ENCODE peak calls at places on chromosomes 5 and 9, in ten cellular contexts. T is GM12865, V is activated T-cell treated with anti-CD3 and anti-CD28 coated beads for 1 hour, L is M059J, I is esophagus squamous epithelium, D is ovary, M is mucosa of descending colon, Y is right atrium auricular region, G is D341Med, H is GM23338. C is an unnamed sample.

GRCh38 chr5:123545506-123545905 is 33.5 kb downstream of the CSNK1G3 start:
- DNase-seq in M (peak), H (peak), I (no peak), L (peak), D (no peak), T (no peak), G (peak), V (no peak), Y (no peak), C (no peak)

GRCh38 chr9:108316633-108317032 is 539.2 kb downstream of the ACTL7B start:
- DNase-seq in Y (no peak), L (no peak), V (no peak), D (no peak), H (no peak), I (no peak), M (no peak), G (no peak), T (no peak), C (no peak)

GRCh38 chr9:76916231-76916630 is 10.3 kb upstream of the PRUNE2 start:
- DNase-seq in G (no peak), M (no peak), H (no peak), L (no peak), I (no peak), Y (no peak), T (no peak), V (no peak), D (no peak), C (no peak)

GRCh38 chr5:52674815-52675545 is 112.7 kb upstream of the ITGA1 start:
- DNase-seq in G (no peak), Y (no peak), I (no peak), V (no peak), T (no peak), H (no peak), D (no peak), L (peak), M (no peak), C (no peak)

GRCh38 chr5:176152933-176153317 is 85.3 kb upstream of the SIMC1 start:
- DNase-seq in H (no peak), T (no peak), D (no peak), L (no peak), V (no peak), I (no peak), Y (no peak), G (no peak), M (no peak), C (no peak)

GRCh38 chr5:134647750-134648424 is 698 bp upstream of the SEC24A start:
- DNase-seq in Y (no peak), H (peak), T (peak), G (no peak), M (no peak), D (no peak), L (peak), V (no peak), I (no peak), C (peak)

GRCh38 chr9:137825324-137825991 is 52.1 kb upstream of the CACNA1B start:
- DNase-seq in V (no peak), H (no peak), T (peak), L (no peak), M (no peak), D (no peak), I (no peak), G (no peak), Y (no peak), C (peak)

GRCh38 chr5:133052317-133053175 is 733 bp downstream of the HSPA4 start:
- DNase-seq in V (peak), Y (peak), M (peak), D (peak), G (peak), L (peak), T (peak), I (peak), H (peak), C (peak)

GRCh38 chr5:6540111-6540830 is 91.6 kb downstream of the UBE2QL1 start:
- DNase-seq in G (no peak), T (no peak), Y (peak), H (no peak), M (no peak), L (no peak), V (no peak), I (no peak), D (no peak), C (no peak)

GRCh38 chr5:156950716-156951115 is 12.3 kb downstream of the TIMD4 start:
- DNase-seq in M (no peak), L (no peak), T (no peak), H (no peak), I (no peak), D (no peak), V (no peak), G (no peak), Y (no peak), C (no peak)

GRCh38 chr9:106885451-106885850 is 22.5 kb downstream of the ZNF462 start:
- DNase-seq in G (no peak), V (no peak), T (no peak), I (no peak), H (no peak), L (peak), D (no peak), M (no peak), Y (no peak), C (no peak)

GRCh38 chr5:80959138-80959537 is 1.0 kb upstream of the RASGRF2 start:
- DNase-seq in T (no peak), M (no peak), L (no peak), D (no peak), G (no peak), I (no peak), H (peak), V (no peak), Y (no peak), C (no peak)

GRCh38 chr5:81650992-81651391 is 99.9 kb downstream of the SSBP2 start:
- DNase-seq in G (no peak), I (no peak), T (no peak), Y (no peak), M (no peak), L (no peak), V (no peak), D (no peak), H (no peak), C (no peak)

GRCh38 chr5:6235726-6236125 is 142.6 kb downstream of the MED10 start:
- DNase-seq in L (no peak), V (no peak), H (no peak), T (no peak), Y (no peak), G (no peak), D (no peak), I (no peak), M (no peak), C (no peak)

GRCh38 chr9:128920381-128921058 is at the start of gene PHYHD1:
- DNase-seq in L (peak), G (peak), M (no peak), V (no peak), Y (peak), I (no peak), D (peak), T (no peak), H (no peak), C (peak)

GRCh38 chr5:16454686-16455085 is 10.9 kb downstream of the ZNF622 start:
- DNase-seq in Y (no peak), M (no peak), V (no peak), H (no peak), D (no peak), T (no peak), G (no peak), I (no peak), L (no peak), C (no peak)

GRCh38 chr5:78925102-78925876 is 59.8 kb downstream of the ARSB start:
- DNase-seq in T (no peak), Y (no peak), V (no peak), H (no peak), D (no peak), M (no peak), L (no peak), G (no peak), I (no peak), C (no peak)

GRCh38 chr9:78439192-78439865 is 142.4 kb downstream of the PSAT1 start:
- DNase-seq in G (peak), Y (peak), L (peak), I (no peak), H (peak), V (peak), T (peak), D (peak), M (peak), C (peak)

GRCh38 chr9:36191290-36191645 is 547 bp downstream of the CLTA start:
- DNase-seq in D (no peak), G (no peak), M (peak), V (peak), L (peak), I (no peak), T (peak), Y (no peak), H (peak), C (peak)

GRCh38 chr5:126837907-126838539 is 61.1 kb downstream of the LMNB1 start:
- DNase-seq in Y (no peak), T (no peak), G (no peak), M (no peak), V (no peak), L (no peak), I (no peak), H (no peak), D (no peak), C (peak)

C was measured in NAMALWA.